ENCODE peak calls at places on chromosomes 5 and 9, in four cellular contexts. N is stomach; O is ureter; Q is activated T-helper 1 cell treated with anti-CD3 and anti-CD28 coated beads, Interleukin-12 subunit alpha, Interleukin-12 subunit beta, Interleukin-2, Interleukin-4 antibody, amounts not matched to agents 30 ng/mL and 10 ng/mL and 1 ng/mL, durations not matched to agents 14 hours and 24 hours and 36 hours. T is an unnamed sample.

GRCh38 chr5:178274826-178275537 is 42.4 kb upstream of the PHYKPL start:
- DNase-seq in N (no peak), O (no peak), Q (no peak), T (no peak)

GRCh38 chr5:136638084-136638483 is 272.7 kb upstream of the TRPC7 start:
- DNase-seq in N (no peak), O (no peak), Q (no peak), T (no peak)

GRCh38 chr9:125439434-125440272 is 178.0 kb downstream of the GAPVD1 start:
- DNase-seq in N (peak; percentile 11), O (no peak), Q (no peak), T (peak; percentile 39)

GRCh38 chr5:62547929-62548678 is 30.5 kb upstream of the LRRC70 start:
- DNase-seq in N (no peak), O (no peak), Q (no peak), T (no peak)

GRCh38 chr9:110514861-110515260 is 64.7 kb downstream of the SVEP1 start:
- DNase-seq in N (no peak), O (no peak), Q (no peak), T (no peak)

GRCh38 chr9:131578778-131579504 is 33.6 kb downstream of the PRRT1B start:
- DNase-seq in N (no peak), O (no peak), Q (peak; percentile 24), T (no peak)

GRCh38 chr9:3760031-3760430 is 234.2 kb upstream of the RFX3 start:
- DNase-seq in N (no peak), O (peak; percentile 48), Q (no peak), T (no peak)

GRCh38 chr5:36569456-36569855 is 37.0 kb upstream of the SLC1A3 start:
- DNase-seq in N (no peak), O (no peak), Q (no peak), T (no peak)

GRCh38 chr5:123046222-123046621 is 9.7 kb upstream of the PPIC start:
- DNase-seq in N (no peak), O (no peak), Q (no peak), T (no peak)

GRCh38 chr9:134575817-134576176 is 65.8 kb upstream of the COL5A1 start:
- DNase-seq in N (no peak), O (peak; percentile 20), Q (no peak), T (no peak)

GRCh38 chr5:142472306-142472951 is 147.6 kb upstream of the SPRY4 start:
- DNase-seq in N (no peak), O (no peak), Q (peak; percentile 17), T (no peak)

GRCh38 chr5:148805323-148806290 is 20.8 kb upstream of the ADRB2 start:
- DNase-seq in N (no peak), O (no peak), Q (no peak), T (no peak)

GRCh38 chr9:109793921-109794320 is 13.9 kb downstream of the PALM2AKAP2 start:
- DNase-seq in N (no peak), O (no peak), Q (no peak), T (no peak)

GRCh38 chr9:84785766-84786547 is 116.4 kb downstream of the NTRK2 start:
- DNase-seq in N (no peak), O (no peak), Q (no peak), T (no peak)

GRCh38 chr5:148882332-148882731 is 55.9 kb downstream of the ADRB2 start:
- DNase-seq in N (no peak), O (no peak), Q (no peak), T (no peak)

GRCh38 chr5:435961-436640 is 6.9 kb upstream of the EXOC3 start:
- DNase-seq in N (no peak), O (no peak), Q (no peak), T (no peak)

GRCh38 chr9:77726814-77727213 is 78.7 kb upstream of the GNA14 start:
- DNase-seq in N (no peak), O (no peak), Q (no peak), T (no peak)

GRCh38 chr5:10832987-10833386 is 72.0 kb upstream of the DAP start:
- DNase-seq in N (no peak), O (no peak), Q (no peak), T (no peak)

GRCh38 chr5:59673438-59674058 is 220.0 kb downstream of the PDE4D start:
- DNase-seq in N (no peak), O (no peak), Q (no peak), T (no peak)